ENCODE peak calls at places on chromosomes 7 and 10, in eight cellular contexts. N is activated T-cell treated with anti-CD3 and anti-CD28 coated beads, Interleukin-2, amount 50 U/mL, for 48 hours; K is AG08396; R is HuH-7.5; T is AG08395; X is germinal center; V is HS-5; D is brain microvascular endothelial cell. Y is an unnamed sample.

GRCh38 chr10:14549496-14549895 is 218.8 kb upstream of the FRMD4A start:
- DNase-seq in R (no peak), X (no peak), K (no peak), N (no peak), D (peak; percentile 38), T (no peak), V (no peak), Y (no peak)

GRCh38 chr10:128522551-128523289 is 396.5 kb upstream of the MKI67 start:
- DNase-seq in D (no peak), X (no peak), T (no peak), R (no peak), N (no peak), V (no peak), K (no peak), Y (no peak)

GRCh38 chr7:99864041-99864440 is 12.8 kb downstream of the OR2AE1 start:
- DNase-seq in D (peak; percentile 4), X (no peak), V (no peak), T (no peak), K (no peak), R (no peak), N (no peak), Y (no peak)

GRCh38 chr10:90983940-90984549 is 63.2 kb upstream of the ANKRD1 start:
- DNase-seq in V (no peak), T (no peak), D (no peak), X (peak; percentile 51), R (no peak), N (no peak), K (no peak), Y (no peak)

GRCh38 chr7:2196381-2197378 is 36.1 kb downstream of the MAD1L1 start:
- DNase-seq in R (no peak), N (no peak), K (no peak), X (no peak), V (no peak), T (no peak), D (no peak), Y (no peak)

GRCh38 chr7:90739731-90740130 is 143.6 kb downstream of the CDK14 start:
- DNase-seq in D (no peak), X (no peak), T (no peak), R (no peak), V (no peak), N (no peak), K (no peak), Y (no peak)

GRCh38 chr7:57216340-57216739 is 84.1 kb upstream of the ZNF479 start:
- DNase-seq in T (no peak), X (no peak), K (no peak), V (no peak), D (no peak), R (no peak), N (no peak), Y (no peak)

GRCh38 chr10:62831346-62831745 is 15.2 kb upstream of the EGR2 start:
- DNase-seq in D (peak; percentile 83), T (peak; percentile 74), X (no peak), V (peak; percentile 41), R (no peak), N (no peak), K (no peak), Y (no peak)

GRCh38 chr7:157129200-157129599 is 9.5 kb upstream of the UBE3C start:
- DNase-seq in V (no peak), T (no peak), N (no peak), D (no peak), K (no peak), R (no peak), X (no peak), Y (no peak)

GRCh38 chr7:50377356-50377755 is 72.8 kb downstream of the FIGNL1 start:
- DNase-seq in X (no peak), V (no peak), D (no peak), N (no peak), R (no peak), K (no peak), T (no peak), Y (no peak)

GRCh38 chr10:44393834-44394547 is 9.1 kb upstream of the CXCL12 start:
- DNase-seq in V (no peak), R (no peak), X (no peak), N (peak; percentile 3), K (no peak), T (no peak), D (no peak), Y (no peak)

Y was measured in iPS DF 6.9.